ENCODE peak calls at places on chromosomes 12 and 14, in seven cellular contexts. P is PC-3, F is neural progenitor cell, D is MM.1S, Q is HCT116, K is hepatocyte, T is GM23338. X is an unnamed sample.

GRCh38 chr12:46546634-46547273 is 174.2 kb upstream of the SLC38A2 start:
- DNase-seq in F (no peak), K (no peak), D (peak; percentile 78), P (peak; percentile 26), T (no peak), Q (no peak), X (peak; percentile 73)

GRCh38 chr14:104724981-104725771 is 1.1 kb downstream of the ADSS1 start:
- DNase-seq in D (no peak), F (peak; percentile 63), K (peak; percentile 67), P (peak; percentile 32), Q (no peak), T (peak; percentile 84), X (peak; percentile 63)

GRCh38 chr14:70642313-70643235 is 858 bp downstream of the TTC9 start:
- DNase-seq in K (peak; percentile 47), Q (no peak), T (peak; percentile 48), F (peak; percentile 9), P (no peak), D (no peak), X (peak; percentile 10)

GRCh38 chr12:119072463-119072862 is 91.1 kb downstream of the SRRM4 start:
- DNase-seq in Q (no peak), K (no peak), D (no peak), F (no peak), P (no peak), T (no peak), X (no peak)

GRCh38 chr14:58107041-58107440 is 45.0 kb downstream of the ARMH4 start:
- DNase-seq in Q (no peak), K (no peak), D (no peak), P (peak; percentile 69), F (no peak), T (no peak), X (no peak)

GRCh38 chr12:80858356-80858755 is 79.4 kb downstream of the LIN7A start:
- DNase-seq in T (no peak), F (no peak), Q (no peak), D (no peak), P (no peak), K (no peak), X (peak; percentile 54)

GRCh38 chr14:42113358-42114070 is 506.8 kb downstream of the LRFN5 start:
- DNase-seq in T (no peak), Q (no peak), P (no peak), K (no peak), F (no peak), D (no peak), X (no peak)

GRCh38 chr14:20454359-20454644 is 310 bp downstream of the OSGEP start:
- DNase-seq in P (peak; percentile 90), K (no peak), D (peak; percentile 65), F (no peak), T (no peak), Q (peak; percentile 89), X (peak; percentile 89)

GRCh38 chr12:94143444-94143843 is 4.9 kb upstream of the PLXNC1 start:
- DNase-seq in P (no peak), K (no peak), T (no peak), Q (no peak), D (no peak), F (no peak), X (no peak)

GRCh38 chr12:43976027-43976426 is 140.1 kb downstream of the TMEM117 start:
- DNase-seq in D (no peak), F (no peak), T (no peak), P (no peak), Q (no peak), K (no peak), X (peak; percentile 36)

GRCh38 chr14:69900603-69901002 is 21.4 kb downstream of the SMOC1 start:
- DNase-seq in P (no peak), T (no peak), K (no peak), D (no peak), Q (no peak), F (no peak), X (no peak)

GRCh38 chr14:29016050-29016900 is 249.7 kb downstream of the FOXG1 start:
- DNase-seq in K (peak; percentile 59), F (peak; percentile 66), P (peak; percentile 66), D (peak; percentile 22), Q (no peak), T (peak; percentile 86), X (peak; percentile 53)

GRCh38 chr14:30874120-30874998 is at the start of gene COCH:
- DNase-seq in T (peak; percentile 74), Q (peak; percentile 4), P (peak; percentile 45), K (peak; percentile 72), F (peak; percentile 86), D (peak; percentile 26), X (peak; percentile 16)

GRCh38 chr14:44463386-44464004 is 43.6 kb downstream of the FSCB start:
- DNase-seq in F (no peak), D (no peak), K (no peak), T (no peak), Q (no peak), P (no peak), X (no peak)

GRCh38 chr12:57890191-57891120 is 43.9 kb upstream of the CTDSP2 start:
- DNase-seq in F (no peak), K (no peak), T (no peak), P (peak; percentile 91), Q (no peak), D (no peak), X (peak; percentile 73)
- TF ChIP-seq EZH2phosphoT487 in F (no peak), K (no peak), T (no peak), P (no peak), Q (no peak), D (no peak), X (no peak)

GRCh38 chr12:110279976-110280783 is 867 bp upstream of the ATP2A2 start:
- DNase-seq in D (peak; percentile 71), F (peak; percentile 27), K (peak; percentile 68), Q (no peak), P (peak; percentile 79), T (peak; percentile 78), X (peak; percentile 77)
- TF ChIP-seq EZH2phosphoT487 in D (no peak), F (no peak), K (no peak), Q (no peak), P (no peak), T (no peak), X (no peak)

DNA sequence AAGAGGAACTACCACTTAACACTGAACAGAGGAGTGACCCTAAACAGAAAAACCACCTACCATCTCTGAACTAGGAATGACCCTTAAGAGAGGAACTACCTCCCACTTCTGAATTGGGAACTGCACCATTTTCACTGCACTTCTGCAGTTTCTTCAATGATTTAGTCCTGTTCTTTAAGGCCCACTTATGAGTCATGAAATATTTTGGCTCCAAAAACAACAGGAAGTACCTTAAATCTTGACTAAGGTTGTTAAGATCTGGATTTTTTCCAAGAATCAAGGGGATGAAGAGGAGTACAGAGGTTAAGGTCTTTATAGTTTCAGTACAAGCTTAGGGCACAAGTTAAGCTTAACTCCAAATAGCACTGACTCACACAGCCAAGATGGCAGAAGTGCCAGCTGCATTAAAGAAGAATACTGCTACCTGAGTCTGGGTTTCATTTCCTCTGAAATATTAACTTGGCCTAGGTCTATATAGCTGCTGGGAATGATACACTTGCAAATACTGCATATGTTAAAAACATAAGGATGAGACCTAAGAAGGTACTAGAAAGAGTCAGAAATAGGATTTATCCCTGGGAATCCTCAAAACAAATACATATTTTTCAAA is 4.2 kb downstream of the NPC2 start:
- DNase-seq in T (no peak), P (peak; percentile 93), K (no peak), D (peak; percentile 47), F (no peak), Q (peak; percentile 60), X (peak; percentile 47)
- TF ChIP-seq EZH2phosphoT487 in T (no peak), P (no peak), K (no peak), D (no peak), F (no peak), Q (no peak), X (no peak)

GRCh38 chr14:24508155-24508554 is at the start of gene CMA1:
- DNase-seq in D (no peak), Q (no peak), P (no peak), T (no peak), F (no peak), K (no peak), X (no peak)

GRCh38 chr14:24504425-24504824 is 3.6 kb downstream of the CMA1 start:
- DNase-seq in Q (no peak), F (no peak), T (no peak), P (no peak), K (no peak), D (no peak), X (no peak)

GRCh38 chr14:24506443-24506842 is 1.6 kb downstream of the CMA1 start:
- DNase-seq in Q (no peak), T (no peak), D (no peak), F (no peak), K (no peak), P (no peak), X (no peak)
- TF ChIP-seq EZH2phosphoT487 in Q (no peak), T (no peak), D (no peak), F (no peak), K (no peak), P (no peak), X (no peak)

DNA sequence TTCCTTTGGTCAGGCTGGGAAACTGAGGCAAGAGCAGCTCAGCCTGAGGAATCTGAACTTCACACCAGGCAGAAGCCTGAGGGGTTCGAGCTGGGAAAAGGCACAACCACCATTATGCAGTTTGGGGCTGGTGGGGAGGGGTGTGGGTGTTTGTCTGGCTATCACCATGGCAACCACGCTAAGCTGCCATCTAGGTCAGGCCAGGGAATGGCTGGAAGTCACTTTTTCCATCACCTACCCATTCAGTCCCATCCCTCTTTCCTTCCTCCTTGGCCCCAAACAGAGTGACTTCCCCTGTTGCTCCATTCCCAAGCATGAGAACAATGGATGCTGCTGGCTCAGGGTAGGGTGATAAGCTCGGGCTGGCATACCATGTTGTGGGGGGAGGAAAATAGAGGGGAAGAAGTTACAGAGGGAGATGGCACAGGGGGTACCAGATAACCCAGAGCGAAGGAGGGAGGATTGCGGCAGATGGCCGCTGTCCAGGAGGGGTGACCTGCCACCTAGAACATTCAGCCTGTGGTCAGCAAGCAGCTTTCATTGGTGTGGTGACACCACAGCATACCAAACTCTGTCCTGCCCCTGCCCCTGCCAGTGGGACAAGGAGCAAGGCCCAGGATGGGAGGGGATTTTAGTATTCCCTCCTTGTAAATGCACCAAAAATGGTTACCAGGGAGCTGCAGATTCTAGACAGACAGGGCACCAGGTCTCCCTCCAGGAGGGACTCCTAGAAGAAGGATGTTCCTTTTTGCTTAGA is 36.4 kb upstream of the PLEKHG6 start:
- DNase-seq in P (peak; percentile 61), K (no peak), F (peak; percentile 77), T (peak; percentile 48), D (no peak), Q (no peak), X (no peak)
- TF ChIP-seq EZH2phosphoT487 in P (no peak), K (no peak), F (no peak), T (no peak), D (no peak), Q (no peak), X (no peak)

DNA sequence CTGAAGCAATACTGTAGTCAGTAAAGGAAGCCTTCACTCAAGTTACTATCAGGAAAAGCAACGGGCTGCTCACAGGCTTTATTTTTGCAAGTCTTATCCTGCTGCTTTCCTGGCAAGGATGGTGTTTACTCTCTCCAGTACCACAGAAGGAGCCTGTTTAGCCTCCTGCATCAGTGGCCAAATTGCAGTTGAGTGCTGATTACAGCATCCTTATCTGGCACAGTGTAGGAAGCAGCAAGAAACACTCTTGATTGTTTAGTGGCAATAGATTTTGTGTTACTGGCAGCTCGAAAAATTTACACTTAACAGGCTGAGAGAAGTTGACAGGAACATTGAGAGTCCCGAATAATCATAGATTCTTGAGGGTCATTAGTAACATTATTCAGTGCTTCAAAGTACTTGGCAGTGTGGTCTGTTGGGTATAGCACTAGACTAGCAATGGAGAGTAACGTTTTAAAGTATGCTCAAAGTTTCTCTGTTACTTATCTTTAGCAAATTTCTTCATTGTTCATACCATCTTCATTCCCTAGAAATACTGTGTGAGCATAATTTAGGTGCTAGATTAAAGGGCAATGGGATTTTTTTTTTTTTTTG is 11.7 kb downstream of the TULP3 start:
- DNase-seq in F (no peak), T (no peak), P (no peak), D (no peak), K (peak; percentile 13), Q (no peak), X (peak; percentile 4)
- TF ChIP-seq EZH2phosphoT487 in F (no peak), T (no peak), P (no peak), D (no peak), K (no peak), Q (no peak), X (no peak)

GRCh38 chr12:13365782-13366366 is 169.3 kb downstream of the EMP1 start:
- DNase-seq in D (no peak), T (no peak), F (no peak), K (no peak), P (no peak), Q (no peak), X (no peak)
- TF ChIP-seq EZH2phosphoT487 in D (no peak), T (no peak), F (no peak), K (no peak), P (no peak), Q (no peak), X (no peak)